ENCODE peak calls at places on chromosomes 2 and 18, in four cellular contexts. A is left ventricle myocardium inferior, V is cardiac muscle cell, I is psoas muscle. L is an unnamed sample. For H3K4me1, the result is how much of the 10 kb centered on the place peaks cover.

GRCh38 chr2:68253211-68254068 is 1.1 kb upstream of the PPP3R1 start:
- DNase-seq in A (no peak), V (peak), I (no peak), L (peak)

GRCh38 chr2:64989126-64989981 is at the start of gene SLC1A4:
- DNase-seq in A (peak), V (peak), I (peak), L (peak)

GRCh38 chr2:58633576-58634365 is 392.6 kb upstream of the FANCL start:
- DNase-seq in A (no peak), V (peak), I (no peak), L (no peak)

GRCh38 chr18:6543330-6543908 is 128.7 kb upstream of the L3MBTL4 start:
- DNase-seq in A (no peak), V (peak), I (no peak), L (no peak)

GRCh38 chr2:98454500-98455235 is 10.0 kb downstream of the INPP4A start:
- DNase-seq in A (no peak), V (peak), I (no peak), L (no peak)

GRCh38 chr2:135074216-135074615 is 22.1 kb downstream of the RAB3GAP1 start:
- DNase-seq in A (no peak), V (no peak), I (no peak), L (no peak)

GRCh38 chr2:16208921-16209320 is 268.6 kb downstream of the MYCN start:
- DNase-seq in A (no peak), V (no peak), I (no peak), L (no peak)

GRCh38 chr2:168626610-168627009 is 170.5 kb downstream of the CERS6 start:
- DNase-seq in A (no peak), V (no peak), I (no peak), L (no peak)

GRCh38 chr18:45386256-45386655 is 229.0 kb upstream of the SLC14A2 start:
- DNase-seq in A (no peak), V (peak), I (peak), L (peak)

GRCh38 chr2:12069139-12069538 is 322.7 kb downstream of the LPIN1 start:
- DNase-seq in A (no peak), V (no peak), I (no peak), L (no peak)

GRCh38 chr2:69567157-69567908 is 76.2 kb downstream of the AAK1 start:
- DNase-seq in A (no peak), V (no peak), I (no peak), L (no peak)
- H3K4me1 ChIP-seq in A (half or more), V (under half), I (under half), L (under half)

GRCh38 chr2:200352631-200353030 is 46.1 kb downstream of the SPATS2L start:
- DNase-seq in A (no peak), V (peak), I (no peak), L (peak)
- H3K4me1 ChIP-seq in A (half or more), V (under half), I (under half), L (under half)

DNA sequence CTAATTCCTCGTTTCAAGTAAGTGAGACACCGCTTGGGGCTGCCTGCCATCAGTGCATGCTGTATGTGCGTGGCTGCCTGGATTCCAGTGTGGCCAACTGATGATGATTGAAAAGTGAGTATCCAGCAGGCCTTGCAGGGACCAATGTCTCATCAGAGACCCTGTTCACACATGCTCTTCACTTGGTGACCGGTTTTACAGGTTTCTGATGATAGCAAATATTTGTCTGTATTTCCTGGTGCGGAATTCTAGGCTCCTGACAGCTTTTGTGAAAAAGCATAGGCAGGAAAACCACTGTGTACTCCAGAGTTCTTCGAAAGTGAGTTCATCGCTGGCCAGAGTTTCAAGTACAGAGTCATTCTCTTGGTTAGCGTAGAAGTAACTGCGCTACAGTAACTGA is 13.8 kb upstream of the YWHAQ start:
- DNase-seq in A (no peak), V (no peak), I (no peak), L (no peak)
- H3K4me1 ChIP-seq in A (under half), V (under half), I (under half), L (under half)

GRCh38 chr2:101724113-101724450 is 26.6 kb downstream of the MAP4K4 start:
- DNase-seq in A (no peak), V (no peak), I (no peak), L (no peak)
- H3K4me1 ChIP-seq in A (half or more), V (under half), I (under half), L (under half)